ENCODE peak calls at places on chromosomes 16 and 17, in six cellular contexts. Y is mesenchymal stem cell, P is colonic mucosa, D is right atrium auricular region, E is esophagus squamous epithelium, N is A673. V is an unnamed sample. For H3K27me3, the result is how much of the 10 kb centered on the place peaks cover.

GRCh38 chr16:69166221-69166833 is 20.6 kb upstream of the SNTB2 start:
- DNase-seq in Y (no peak), P (no peak), D (no peak), E (no peak), N (no peak), V (no peak)

GRCh38 chr16:78768723-78769122 is 669.3 kb downstream of the WWOX start:
- DNase-seq in Y (no peak), P (no peak), D (no peak), E (no peak), N (no peak), V (no peak)

GRCh38 chr17:1709971-1710806 is at the start of gene TLCD2:
- DNase-seq in Y (peak), P (peak), D (peak), E (no peak), N (peak), V (peak)

GRCh38 chr16:70572926-70573270 is 49.3 kb downstream of the SF3B3 start:
- DNase-seq in Y (no peak), P (no peak), D (no peak), E (no peak), N (no peak), V (no peak)

GRCh38 chr16:23186171-23186570 is 3.6 kb downstream of the SCNN1G start:
- DNase-seq in Y (no peak), P (no peak), D (no peak), E (no peak), N (no peak), V (no peak)

GRCh38 chr16:75322706-75323105 is 71.3 kb upstream of the BCAR1 start:
- DNase-seq in Y (peak), P (no peak), D (no peak), E (no peak), N (no peak), V (no peak)

GRCh38 chr17:41029633-41030245 is at the start of gene KRTAP1-4:
- DNase-seq in Y (no peak), P (no peak), D (no peak), E (no peak), N (no peak), V (no peak)

GRCh38 chr16:20747030-20747816 is 5.6 kb upstream of the THUMPD1 start:
- DNase-seq in Y (no peak), P (peak), D (no peak), E (no peak), N (no peak), V (no peak)

GRCh38 chr17:49836111-49837030 is 11.5 kb downstream of the TAC4 start:
- DNase-seq in Y (no peak), P (peak), D (no peak), E (no peak), N (peak), V (no peak)
- H3K4me3 ChIP-seq in Y (peak), P (no peak), D (no peak), E (no peak), N (no peak), V (no peak)

GRCh38 chr16:72925631-72925979 is 122.3 kb downstream of the ZFHX3 start:
- DNase-seq in Y (no peak), P (no peak), D (no peak), E (no peak), N (no peak), V (no peak)
- H3K27me3 ChIP-seq in Y (under half), P (under half), D (under half), E (under half), N (under half), V (under half)

DNA sequence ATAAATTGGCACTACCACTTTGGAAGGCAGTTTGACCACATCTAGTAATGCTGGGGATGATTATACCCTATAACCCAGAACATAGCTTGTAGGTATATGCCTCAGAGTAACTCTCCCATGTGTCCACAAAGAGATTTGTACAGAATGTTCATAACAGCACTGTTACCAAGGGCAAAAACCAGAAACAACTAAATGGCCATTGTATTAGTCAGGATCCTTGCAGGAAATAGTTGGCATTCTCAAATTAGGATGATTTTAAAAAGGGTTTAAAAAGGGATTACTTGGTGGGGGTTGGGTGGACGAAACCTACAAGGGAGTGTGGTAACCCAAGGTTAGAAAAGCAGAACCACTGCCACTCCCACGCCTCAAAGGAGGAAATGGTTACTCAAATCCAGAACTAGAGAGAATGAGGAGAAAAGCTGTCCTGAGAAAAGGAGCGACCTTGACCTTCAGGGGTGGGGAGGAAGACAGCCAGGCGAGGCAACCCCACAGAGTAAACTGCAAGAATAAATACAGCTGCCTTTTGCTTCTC is 2.1 kb downstream of the CPPED1 start:
- DNase-seq in Y (peak), P (peak), D (no peak), E (no peak), N (no peak), V (no peak)
- H3K4me3 ChIP-seq in Y (no peak), P (no peak), D (no peak), E (peak), N (no peak), V (no peak)

GRCh38 chr16:68117884-68118283 is 32.7 kb downstream of the NFATC3 start:
- DNase-seq in Y (no peak), P (no peak), D (no peak), E (no peak), N (no peak), V (no peak)

GRCh38 chr16:68116256-68116853 is 31.2 kb downstream of the NFATC3 start:
- DNase-seq in Y (peak), P (no peak), D (no peak), E (no peak), N (peak), V (no peak)

GRCh38 chr16:68113059-68113757 is 28.0 kb downstream of the NFATC3 start:
- DNase-seq in Y (no peak), P (no peak), D (no peak), E (no peak), N (no peak), V (no peak)

GRCh38 chr16:68113765-68114240 is 28.6 kb downstream of the NFATC3 start:
- DNase-seq in Y (no peak), P (no peak), D (no peak), E (no peak), N (no peak), V (no peak)

GRCh38 chr16:68115851-68116250 is 30.7 kb downstream of the NFATC3 start:
- DNase-seq in Y (no peak), P (no peak), D (no peak), E (no peak), N (no peak), V (no peak)
- H3K27me3 ChIP-seq in Y (under half), P (under half), D (under half), E (under half), N (under half), V (under half)

GRCh38 chr16:57699899-57700298 is 5.3 kb downstream of the DRC7 start:
- DNase-seq in Y (no peak), P (no peak), D (no peak), E (no peak), N (no peak), V (no peak)
- H3K4me3 ChIP-seq in Y (no peak), P (no peak), D (no peak), E (no peak), N (no peak), V (no peak)

GRCh38 chr16:77690416-77690815 is 31.9 kb upstream of the NUDT7 start:
- DNase-seq in Y (no peak), P (no peak), D (no peak), E (no peak), N (no peak), V (no peak)

GRCh38 chr16:77689971-77690370 is 32.3 kb upstream of the NUDT7 start:
- DNase-seq in Y (no peak), P (no peak), D (no peak), E (no peak), N (no peak), V (no peak)

GRCh38 chr16:77696149-77696548 is 26.2 kb upstream of the NUDT7 start:
- DNase-seq in Y (peak), P (no peak), D (no peak), E (no peak), N (no peak), V (no peak)

DNA sequence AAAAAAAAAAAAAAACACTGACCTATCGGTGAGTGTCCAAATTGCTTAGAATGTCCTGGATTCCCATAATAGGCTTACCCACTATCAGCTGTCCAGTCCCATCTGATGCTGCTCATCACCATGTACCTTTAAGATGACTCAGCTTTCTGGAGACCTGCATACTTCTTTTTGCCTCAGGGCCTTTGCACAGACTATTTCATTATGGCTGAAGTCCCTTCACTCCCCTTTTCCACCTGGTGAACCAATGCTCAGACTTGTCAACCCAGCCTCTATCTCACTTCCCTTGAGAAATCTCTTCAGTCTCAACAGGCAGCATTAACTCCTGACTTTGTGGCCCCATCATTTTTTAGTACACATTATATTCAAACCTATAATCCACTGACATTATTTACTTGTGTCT is 29.7 kb upstream of the NUDT7 start:
- DNase-seq in Y (no peak), P (no peak), D (no peak), E (no peak), N (no peak), V (no peak)
- H3K27me3 ChIP-seq in Y (under half), P (under half), D (under half), E (under half), N (under half), V (under half)

DNA sequence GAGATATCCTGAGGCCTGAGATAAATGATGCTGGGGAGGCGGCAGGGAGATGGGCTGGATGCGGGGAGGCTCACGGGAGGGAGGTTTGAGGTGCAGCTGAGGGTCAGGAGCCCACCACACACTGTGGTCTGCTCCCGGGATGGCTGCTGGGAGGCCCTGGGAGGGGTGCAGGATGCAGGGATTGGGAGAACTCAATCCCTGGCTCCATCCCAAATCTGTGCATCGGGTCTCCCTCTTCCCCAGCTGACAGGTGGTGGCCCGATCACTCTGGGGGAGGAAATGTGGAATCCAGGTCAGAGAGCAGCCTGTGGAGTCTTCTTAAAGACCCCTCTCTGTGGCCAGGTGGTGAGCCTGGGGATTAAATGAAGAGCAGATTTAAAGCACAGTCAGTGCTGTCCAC is 12.0 kb downstream of the PHB1 start:
- DNase-seq in Y (no peak), P (no peak), D (no peak), E (no peak), N (no peak), V (no peak)
- H3K4me3 ChIP-seq in Y (no peak), P (no peak), D (no peak), E (no peak), N (no peak), V (no peak)

GRCh38 chr17:48791128-48792032 is 25.6 kb downstream of the TTLL6 start:
- DNase-seq in Y (peak), P (peak), D (peak), E (no peak), N (peak), V (peak)
- H3K27me3 ChIP-seq in Y (under half), P (under half), D (under half), E (under half), N (under half), V (under half)

DNA sequence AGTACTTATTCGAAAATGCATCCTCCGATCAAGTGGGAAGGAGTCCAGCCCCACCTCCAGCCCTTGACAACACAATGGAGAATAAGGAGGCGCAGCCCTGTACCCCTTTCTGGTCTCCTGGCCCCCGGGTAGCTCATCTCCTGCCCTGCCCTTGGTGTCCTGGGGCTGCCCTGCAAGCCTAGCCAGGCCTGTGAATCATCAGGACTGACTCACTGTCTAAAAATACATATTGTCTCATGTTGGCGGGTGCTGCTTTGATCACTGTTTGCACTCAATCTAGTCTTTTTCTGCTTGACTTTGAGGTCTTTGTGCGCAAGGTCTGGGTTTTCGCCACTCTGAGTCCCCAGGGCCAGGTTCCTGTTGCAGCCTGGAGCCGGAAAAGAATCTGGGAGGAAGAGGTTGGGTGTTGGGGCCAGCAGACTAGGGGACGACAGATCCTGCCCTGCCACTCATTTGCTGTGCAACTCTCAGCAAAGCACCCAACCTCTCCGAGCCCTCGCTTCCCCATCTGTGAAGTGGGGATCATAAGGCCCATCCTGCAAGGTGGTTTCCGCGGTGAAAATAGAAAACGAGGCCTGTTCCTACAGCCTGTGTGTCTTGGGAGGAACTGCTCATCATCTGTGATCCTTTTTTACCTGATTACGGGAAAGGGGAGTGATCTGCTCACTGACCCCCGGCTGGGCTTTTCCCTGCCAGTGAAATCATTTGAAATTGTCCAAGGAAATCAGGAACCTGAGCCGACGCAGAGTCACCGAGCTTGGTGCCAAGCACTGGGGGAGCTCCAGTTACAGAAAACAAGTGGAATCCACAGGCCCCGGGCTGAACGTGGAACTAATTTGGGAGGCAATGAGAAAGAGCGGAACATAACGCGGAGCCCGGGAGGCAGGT is 230.4 kb downstream of the PARN start:
- DNase-seq in Y (peak), P (no peak), D (peak), E (no peak), N (no peak), V (no peak)
- H3K4me3 ChIP-seq in Y (no peak), P (no peak), D (no peak), E (peak), N (no peak), V (no peak)

V was measured in H7.